ENCODE peak calls at places on chromosomes 6 and 20, in six cellular contexts. One of them, this sample, is unnamed.

GRCh38 chr6:136927313-136927712 is 5.2 kb downstream of the SLC35D3 start:
- DNase-seq in GM23248: no peak
- DNase-seq in SK-N-SH: peak
- DNase-seq in PC-3: peak
- DNase-seq in HCT116: peak
- DNase-seq in MM.1S: no peak
- DNase-seq in this sample: peak

GRCh38 chr6:18585032-18585573 is 198.0 kb downstream of the RNF144B start:
- DNase-seq in GM23248: peak
- DNase-seq in SK-N-SH: no peak
- DNase-seq in PC-3: peak
- DNase-seq in HCT116: peak
- DNase-seq in MM.1S: no peak
- DNase-seq in this sample: no peak

GRCh38 chr20:14764511-14765369 is 427.3 kb upstream of the FLRT3 start:
- DNase-seq in GM23248: no peak
- DNase-seq in SK-N-SH: no peak
- DNase-seq in PC-3: peak
- DNase-seq in HCT116: no peak
- DNase-seq in MM.1S: no peak
- DNase-seq in this sample: no peak

GRCh38 chr6:55016261-55016660 is 158.1 kb upstream of the HCRTR2 start:
- DNase-seq in GM23248: no peak
- DNase-seq in SK-N-SH: no peak
- DNase-seq in PC-3: no peak
- DNase-seq in HCT116: no peak
- DNase-seq in MM.1S: no peak
- DNase-seq in this sample: no peak

GRCh38 chr6:106005013-106005412 is 81.1 kb upstream of the PRDM1 start:
- DNase-seq in GM23248: peak
- DNase-seq in SK-N-SH: no peak
- DNase-seq in PC-3: no peak
- DNase-seq in HCT116: no peak
- DNase-seq in MM.1S: no peak
- DNase-seq in this sample: no peak

GRCh38 chr6:80636689-80637088 is 530.2 kb downstream of the BCKDHB start:
- DNase-seq in GM23248: peak
- DNase-seq in SK-N-SH: no peak
- DNase-seq in PC-3: peak
- DNase-seq in HCT116: no peak
- DNase-seq in MM.1S: no peak
- DNase-seq in this sample: no peak

GRCh38 chr6:12735786-12736185 is 19.2 kb downstream of the PHACTR1 start:
- DNase-seq in GM23248: no peak
- DNase-seq in SK-N-SH: no peak
- DNase-seq in PC-3: no peak
- DNase-seq in HCT116: no peak
- DNase-seq in MM.1S: no peak
- DNase-seq in this sample: no peak

GRCh38 chr6:32153252-32153834 is 598 bp upstream of the PPT2 start:
- DNase-seq in GM23248: no peak
- DNase-seq in SK-N-SH: peak
- DNase-seq in PC-3: peak
- DNase-seq in HCT116: no peak
- DNase-seq in MM.1S: no peak
- DNase-seq in this sample: peak

GRCh38 chr6:109702797-109703196 is 11.7 kb downstream of the FIG4 start:
- DNase-seq in GM23248: no peak
- DNase-seq in SK-N-SH: no peak
- DNase-seq in PC-3: no peak
- DNase-seq in HCT116: no peak
- DNase-seq in MM.1S: no peak
- DNase-seq in this sample: no peak

GRCh38 chr6:52104979-52105378 is 17.6 kb upstream of the PKHD1 start:
- DNase-seq in GM23248: no peak
- DNase-seq in SK-N-SH: no peak
- DNase-seq in PC-3: peak
- DNase-seq in HCT116: no peak
- DNase-seq in MM.1S: no peak
- DNase-seq in this sample: no peak

GRCh38 chr20:63819224-63819917 is 11.7 kb downstream of the ZBTB46 start:
- DNase-seq in GM23248: peak
- DNase-seq in SK-N-SH: no peak
- DNase-seq in PC-3: peak
- DNase-seq in HCT116: no peak
- DNase-seq in MM.1S: peak
- DNase-seq in this sample: no peak

GRCh38 chr6:31548423-31548873 is 1.0 kb downstream of the NFKBIL1 start:
- DNase-seq in GM23248: no peak
- DNase-seq in SK-N-SH: no peak
- DNase-seq in PC-3: no peak
- DNase-seq in HCT116: no peak
- DNase-seq in MM.1S: no peak
- DNase-seq in this sample: no peak

GRCh38 chr6:43302126-43302525 is 4.1 kb downstream of the SLC22A7 start:
- DNase-seq in GM23248: no peak
- DNase-seq in SK-N-SH: no peak
- DNase-seq in PC-3: no peak
- DNase-seq in HCT116: no peak
- DNase-seq in MM.1S: no peak
- DNase-seq in this sample: no peak

GRCh38 chr6:56478202-56478601 is 164.5 kb downstream of the DST start:
- DNase-seq in GM23248: no peak
- DNase-seq in SK-N-SH: no peak
- DNase-seq in PC-3: no peak
- DNase-seq in HCT116: no peak
- DNase-seq in MM.1S: no peak
- DNase-seq in this sample: no peak

GRCh38 chr6:21668794-21669193 is 75.2 kb downstream of the SOX4 start:
- DNase-seq in GM23248: no peak
- DNase-seq in SK-N-SH: no peak
- DNase-seq in PC-3: no peak
- DNase-seq in HCT116: no peak
- DNase-seq in MM.1S: no peak
- DNase-seq in this sample: no peak
- H3K9ac ChIP-seq in GM23248: no peak
- H3K9ac ChIP-seq in SK-N-SH: peak
- H3K9ac ChIP-seq in PC-3: no peak
- H3K9ac ChIP-seq in HCT116: no peak
- H3K9ac ChIP-seq in MM.1S: no peak
- H3K9ac ChIP-seq in this sample: no peak

GRCh38 chr20:31922181-31922580 is 29.7 kb downstream of the PDRG1 start:
- DNase-seq in GM23248: no peak
- DNase-seq in SK-N-SH: no peak
- DNase-seq in PC-3: no peak
- DNase-seq in HCT116: no peak
- DNase-seq in MM.1S: no peak
- DNase-seq in this sample: no peak

GRCh38 chr20:31925631-31926030 is 26.2 kb downstream of the PDRG1 start:
- DNase-seq in GM23248: no peak
- DNase-seq in SK-N-SH: no peak
- DNase-seq in PC-3: no peak
- DNase-seq in HCT116: no peak
- DNase-seq in MM.1S: no peak
- DNase-seq in this sample: no peak

GRCh38 chr20:31924561-31924960 is 27.3 kb downstream of the PDRG1 start:
- DNase-seq in GM23248: no peak
- DNase-seq in SK-N-SH: no peak
- DNase-seq in PC-3: no peak
- DNase-seq in HCT116: no peak
- DNase-seq in MM.1S: no peak
- DNase-seq in this sample: no peak

GRCh38 chr20:31922588-31922987 is 29.3 kb downstream of the PDRG1 start:
- DNase-seq in GM23248: no peak
- DNase-seq in SK-N-SH: no peak
- DNase-seq in PC-3: no peak
- DNase-seq in HCT116: no peak
- DNase-seq in MM.1S: no peak
- DNase-seq in this sample: no peak

GRCh38 chr20:31923388-31924271 is 28.2 kb downstream of the PDRG1 start:
- DNase-seq in GM23248: peak
- DNase-seq in SK-N-SH: peak
- DNase-seq in PC-3: no peak
- DNase-seq in HCT116: no peak
- DNase-seq in MM.1S: no peak
- DNase-seq in this sample: peak
- TF ChIP-seq EZH2phosphoT487 in GM23248: no peak
- TF ChIP-seq EZH2phosphoT487 in SK-N-SH: no peak
- TF ChIP-seq EZH2phosphoT487 in PC-3: no peak
- TF ChIP-seq EZH2phosphoT487 in HCT116: no peak
- TF ChIP-seq EZH2phosphoT487 in MM.1S: no peak
- TF ChIP-seq EZH2phosphoT487 in this sample: no peak

DNA sequence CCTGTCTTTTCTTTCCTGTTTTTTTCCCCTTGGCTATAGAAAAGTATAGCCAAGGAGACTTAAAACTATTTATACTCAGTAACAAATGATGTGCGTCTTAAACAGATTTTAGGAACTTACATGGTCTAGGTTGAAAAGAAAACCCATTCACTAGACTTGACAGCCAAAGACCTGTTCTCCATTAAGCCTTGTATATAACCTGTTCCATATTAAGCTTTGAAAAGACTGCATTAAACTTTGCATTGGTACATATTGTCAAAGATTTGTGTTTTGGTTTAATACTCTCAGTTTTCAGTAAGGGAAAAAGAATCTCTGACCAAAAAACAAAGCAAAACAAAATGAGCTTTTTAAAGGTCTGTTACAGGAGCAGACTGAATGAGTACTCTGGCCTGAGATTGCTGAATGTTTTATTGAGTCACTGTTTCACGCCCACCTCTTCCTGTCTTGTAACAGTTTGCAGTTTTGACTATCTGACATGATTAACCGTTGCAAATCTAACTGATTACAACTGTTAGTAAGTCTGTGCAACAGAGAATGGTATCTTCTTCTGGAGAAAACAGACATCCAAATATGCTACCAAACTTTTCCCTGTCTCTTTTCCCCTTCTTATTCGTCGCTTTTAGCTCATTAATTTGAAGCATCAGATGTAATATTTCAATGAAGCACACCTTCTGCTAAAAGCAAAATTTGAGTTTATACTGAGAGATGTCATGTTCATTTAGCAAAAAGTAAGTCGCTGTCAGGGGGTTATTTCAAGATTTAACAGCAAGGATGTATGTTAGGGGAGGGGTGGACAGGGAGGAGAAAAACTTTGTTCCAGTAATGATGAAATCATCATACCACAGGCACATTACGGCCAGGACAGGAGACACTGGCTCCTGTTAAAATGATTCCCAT is 59.1 kb upstream of the SUPT3H start:
- DNase-seq in GM23248: peak
- DNase-seq in SK-N-SH: no peak
- DNase-seq in PC-3: peak
- DNase-seq in HCT116: no peak
- DNase-seq in MM.1S: no peak
- DNase-seq in this sample: no peak
- H3K9ac ChIP-seq in GM23248: peak
- H3K9ac ChIP-seq in SK-N-SH: peak
- H3K9ac ChIP-seq in PC-3: no peak
- H3K9ac ChIP-seq in HCT116: no peak
- H3K9ac ChIP-seq in MM.1S: no peak
- H3K9ac ChIP-seq in this sample: no peak

GRCh38 chr6:155959898-155960297 is 504.3 kb upstream of the NOX3 start:
- DNase-seq in GM23248: no peak
- DNase-seq in SK-N-SH: no peak
- DNase-seq in PC-3: no peak
- DNase-seq in HCT116: no peak
- DNase-seq in MM.1S: no peak
- DNase-seq in this sample: no peak

GRCh38 chr6:155955038-155955437 is 499.4 kb upstream of the NOX3 start:
- DNase-seq in GM23248: no peak
- DNase-seq in SK-N-SH: no peak
- DNase-seq in PC-3: no peak
- DNase-seq in HCT116: no peak
- DNase-seq in MM.1S: no peak
- DNase-seq in this sample: no peak

GRCh38 chr6:155954149-155954548 is 498.5 kb upstream of the NOX3 start:
- DNase-seq in GM23248: no peak
- DNase-seq in SK-N-SH: no peak
- DNase-seq in PC-3: no peak
- DNase-seq in HCT116: no peak
- DNase-seq in MM.1S: no peak
- DNase-seq in this sample: no peak

GRCh38 chr6:155958550-155958949 is 502.9 kb upstream of the NOX3 start:
- DNase-seq in GM23248: no peak
- DNase-seq in SK-N-SH: no peak
- DNase-seq in PC-3: peak
- DNase-seq in HCT116: no peak
- DNase-seq in MM.1S: no peak
- DNase-seq in this sample: no peak
- TF ChIP-seq EZH2phosphoT487 in GM23248: no peak
- TF ChIP-seq EZH2phosphoT487 in SK-N-SH: no peak
- TF ChIP-seq EZH2phosphoT487 in PC-3: no peak
- TF ChIP-seq EZH2phosphoT487 in HCT116: no peak
- TF ChIP-seq EZH2phosphoT487 in MM.1S: no peak
- TF ChIP-seq EZH2phosphoT487 in this sample: no peak

DNA sequence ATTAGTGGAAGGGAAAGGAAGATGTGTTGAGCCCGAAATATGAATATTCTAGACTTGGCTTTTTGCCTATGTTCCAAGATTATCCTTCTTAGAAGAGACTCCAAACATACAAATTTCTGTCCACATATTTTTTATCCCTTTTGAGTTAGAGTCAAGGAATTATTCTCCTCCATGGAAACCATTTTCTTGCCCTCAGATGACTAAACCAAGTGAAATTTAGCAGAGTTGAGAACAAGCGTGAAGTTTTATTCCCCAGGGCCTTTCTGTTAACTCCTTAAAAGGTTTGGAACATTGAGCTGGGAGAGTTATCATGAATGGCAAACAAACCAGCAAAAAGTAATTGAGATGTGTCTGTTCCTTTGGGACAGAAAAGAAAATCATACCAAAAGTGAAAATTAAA is 286.1 kb upstream of the PLCB4 start:
- DNase-seq in GM23248: peak
- DNase-seq in SK-N-SH: no peak
- DNase-seq in PC-3: no peak
- DNase-seq in HCT116: no peak
- DNase-seq in MM.1S: no peak
- DNase-seq in this sample: no peak
- H3K9ac ChIP-seq in GM23248: no peak
- H3K9ac ChIP-seq in SK-N-SH: no peak
- H3K9ac ChIP-seq in PC-3: no peak
- H3K9ac ChIP-seq in HCT116: no peak
- H3K9ac ChIP-seq in MM.1S: no peak
- H3K9ac ChIP-seq in this sample: no peak

DNA sequence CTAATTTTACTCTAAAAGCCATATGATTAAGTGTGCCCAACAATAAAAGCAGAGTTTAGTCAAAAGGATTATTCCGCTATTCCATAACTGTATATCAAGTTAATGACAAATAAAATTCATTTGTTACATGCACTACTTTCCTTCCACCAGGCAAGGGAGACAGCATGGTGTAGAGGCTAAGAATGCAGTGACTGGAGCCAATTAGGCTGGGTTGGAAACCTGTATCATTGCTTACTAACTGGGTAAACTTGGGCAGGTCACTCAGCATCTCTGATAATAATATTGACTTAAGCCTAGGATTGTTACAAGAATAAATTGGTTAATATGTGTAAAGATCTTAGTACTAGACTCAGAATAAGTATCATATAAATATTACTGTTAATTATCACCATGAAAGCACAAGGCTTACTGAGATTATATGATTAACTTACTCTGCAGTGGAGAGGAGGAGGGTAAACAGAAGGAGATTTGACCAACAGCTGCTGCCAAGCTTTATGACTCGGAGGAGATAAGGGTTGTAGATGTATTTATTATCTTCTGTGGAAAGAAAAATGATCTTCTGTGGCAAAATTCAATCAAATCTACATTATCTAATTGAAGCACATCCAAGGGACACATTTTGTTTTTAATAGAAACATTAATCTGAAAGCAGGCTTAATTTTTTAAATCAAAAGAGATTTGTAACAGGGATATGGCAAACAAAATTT is 1459.9 kb downstream of the GRIK2 start:
- DNase-seq in GM23248: no peak
- DNase-seq in SK-N-SH: peak
- DNase-seq in PC-3: peak
- DNase-seq in HCT116: no peak
- DNase-seq in MM.1S: no peak
- DNase-seq in this sample: peak
- TF ChIP-seq EZH2phosphoT487 in GM23248: no peak
- TF ChIP-seq EZH2phosphoT487 in SK-N-SH: no peak
- TF ChIP-seq EZH2phosphoT487 in PC-3: no peak
- TF ChIP-seq EZH2phosphoT487 in HCT116: no peak
- TF ChIP-seq EZH2phosphoT487 in MM.1S: no peak
- TF ChIP-seq EZH2phosphoT487 in this sample: no peak